ENCODE peak calls at places on chromosomes 1 and 21, in eight cellular contexts. F, E, Z, N, C, W, G and L are unnamed samples.

GRCh38 chr21:37742532-37742931 is 173.7 kb downstream of the KCNJ6 start:
- DNase-seq in F (no peak), E (no peak), Z (peak; percentile 41), N (no peak), C (no peak), W (no peak), G (no peak), L (no peak)

GRCh38 chr1:229664133-229664689 is 38.2 kb downstream of the URB2 start:
- DNase-seq in F (peak; percentile 45), E (no peak), Z (peak; percentile 81), N (peak; percentile 59), C (no peak), W (peak; percentile 78), G (no peak), L (no peak)

GRCh38 chr1:82565146-82565545 is 764.4 kb downstream of the ADGRL2 start:
- DNase-seq in F (no peak), E (no peak), Z (peak; percentile 79), N (no peak), C (peak; percentile 23), W (no peak), G (no peak), L (no peak)

GRCh38 chr1:58884706-58885661 is 101.1 kb upstream of the JUN start:
- DNase-seq in F (peak; percentile 88), E (no peak), Z (no peak), N (no peak), C (no peak), W (no peak), G (peak; percentile 82), L (no peak)

GRCh38 chr1:91889717-91890459 is 3.9 kb upstream of the TGFBR3 start:
- DNase-seq in F (peak; percentile 57), E (no peak), Z (no peak), N (no peak), C (no peak), W (no peak), G (no peak), L (no peak)

GRCh38 chr1:17744666-17745563 is 10.2 kb upstream of the ACTL8 start:
- DNase-seq in F (no peak), E (no peak), Z (no peak), N (no peak), C (no peak), W (no peak), G (no peak), L (no peak)

GRCh38 chr21:17784604-17785402 is 34.4 kb downstream of the C21orf91 start:
- DNase-seq in F (no peak), E (no peak), Z (no peak), N (no peak), C (no peak), W (no peak), G (no peak), L (no peak)

GRCh38 chr1:227388214-227388613 is 69.9 kb upstream of the CDC42BPA start:
- DNase-seq in F (no peak), E (no peak), Z (no peak), N (no peak), C (no peak), W (no peak), G (no peak), L (no peak)

GRCh38 chr1:101993703-101994102 is 3.0 kb downstream of the OLFM3 start:
- DNase-seq in F (no peak), E (no peak), Z (no peak), N (no peak), C (no peak), W (no peak), G (no peak), L (no peak)

GRCh38 chr1:85307987-85308836 is 31.8 kb upstream of the BCL10 start:
- DNase-seq in F (peak; percentile 94), E (peak; percentile 72), Z (peak; percentile 87), N (peak; percentile 45), C (peak; percentile 78), W (peak; percentile 65), G (peak; percentile 50), L (peak; percentile 38)

GRCh38 chr1:161033751-161034150 is 5.0 kb downstream of the TSTD1 start:
- DNase-seq in F (no peak), E (no peak), Z (no peak), N (no peak), C (no peak), W (no peak), G (no peak), L (no peak)

GRCh38 chr1:209650454-209650853 is 1.8 kb downstream of the LAMB3 start:
- DNase-seq in F (peak; percentile 28), E (no peak), Z (peak; percentile 58), N (no peak), C (no peak), W (no peak), G (no peak), L (no peak)

GRCh38 chr1:11414921-11415538 is 63.9 kb upstream of the DISP3 start:
- DNase-seq in F (no peak), E (no peak), Z (no peak), N (no peak), C (no peak), W (no peak), G (no peak), L (no peak)

GRCh38 chr1:118659646-118660045 is 328.5 kb downstream of the TBX15 start:
- DNase-seq in F (no peak), E (no peak), Z (no peak), N (no peak), C (no peak), W (no peak), G (no peak), L (no peak)

GRCh38 chr1:11690132-11690668 is 1.3 kb upstream of the DRAXIN start:
- DNase-seq in F (no peak), E (no peak), Z (no peak), N (no peak), C (no peak), W (no peak), G (no peak), L (no peak)

GRCh38 chr1:206907304-206907991 is 10.2 kb downstream of the IL24 start:
- DNase-seq in F (no peak), E (no peak), Z (no peak), N (no peak), C (no peak), W (no peak), G (peak; percentile 73), L (no peak)

GRCh38 chr1:208187499-208188041 is 56.6 kb downstream of the PLXNA2 start:
- DNase-seq in F (no peak), E (no peak), Z (no peak), N (no peak), C (no peak), W (no peak), G (no peak), L (no peak)

GRCh38 chr1:3914331-3914851 is 14.3 kb upstream of the C1orf174 start:
- DNase-seq in F (no peak), E (no peak), Z (no peak), N (no peak), C (no peak), W (no peak), G (no peak), L (no peak)

GRCh38 chr1:150484431-150484830 is 2.8 kb upstream of the TARS2 start:
- DNase-seq in F (no peak), E (no peak), Z (no peak), N (no peak), C (no peak), W (no peak), G (no peak), L (no peak)

GRCh38 chr1:117067528-117068370 is 7.6 kb downstream of the TTF2 start:
- DNase-seq in F (peak; percentile 48), E (no peak), Z (peak; percentile 68), N (no peak), C (peak; percentile 52), W (no peak), G (peak; percentile 43), L (no peak)

GRCh38 chr1:12183095-12183794 is 16.5 kb downstream of the TNFRSF1B start:
- DNase-seq in F (no peak), E (no peak), Z (no peak), N (no peak), C (no peak), W (no peak), G (no peak), L (no peak)

GRCh38 chr21:36643374-36644250 is 55.3 kb upstream of the SIM2 start:
- DNase-seq in F (no peak), E (no peak), Z (no peak), N (no peak), C (no peak), W (no peak), G (no peak), L (no peak)

GRCh38 chr21:45695086-45695485 is 51.6 kb downstream of the PCBP3 start:
- DNase-seq in F (no peak), E (no peak), Z (no peak), N (no peak), C (no peak), W (no peak), G (no peak), L (no peak)

GRCh38 chr1:206631085-206631509 is 4.2 kb upstream of the DYRK3 start:
- DNase-seq in F (peak; percentile 65), E (no peak), Z (peak; percentile 94), N (no peak), C (peak; percentile 59), W (no peak), G (peak; percentile 33), L (no peak)

GRCh38 chr21:24514081-24514733 is 1093.1 kb downstream of the MRPL39 start:
- DNase-seq in F (no peak), E (no peak), Z (no peak), N (no peak), C (peak; percentile 7), W (no peak), G (no peak), L (no peak)

GRCh38 chr1:190453550-190453949 is 24.1 kb downstream of the BRINP3 start:
- DNase-seq in F (no peak), E (no peak), Z (no peak), N (no peak), C (peak; percentile 12), W (no peak), G (no peak), L (no peak)

GRCh38 chr1:85398391-85399064 is 66.4 kb downstream of the DDAH1 start:
- DNase-seq in F (no peak), E (no peak), Z (peak; percentile 60), N (no peak), C (no peak), W (no peak), G (no peak), L (no peak)

GRCh38 chr1:31306278-31306677 is 9.4 kb downstream of the ZCCHC17 start:
- DNase-seq in F (no peak), E (no peak), Z (peak; percentile 96), N (no peak), C (peak; percentile 20), W (no peak), G (no peak), L (no peak)

GRCh38 chr1:37634554-37635308 is at the start of gene RSPO1:
- DNase-seq in F (peak; percentile 13), E (no peak), Z (peak; percentile 21), N (no peak), C (no peak), W (no peak), G (no peak), L (no peak)

GRCh38 chr1:201806801-201807200 is 22.2 kb upstream of the IPO9 start:
- DNase-seq in F (no peak), E (no peak), Z (no peak), N (no peak), C (no peak), W (no peak), G (no peak), L (no peak)

GRCh38 chr1:97348599-97349265 is 572.1 kb downstream of the DPYD start:
- DNase-seq in F (no peak), E (no peak), Z (no peak), N (no peak), C (no peak), W (no peak), G (no peak), L (no peak)